ENCODE peak calls at places on chromosomes 11 and 22, in six cellular contexts. One of them, this sample, is unnamed.

GRCh38 chr11:96235725-96236124 is 107.3 kb downstream of the MAML2 start:
- DNase-seq in GM12891: no peak
- DNase-seq in K562: no peak
- DNase-seq in H1: no peak
- DNase-seq in GM12878: no peak
- DNase-seq in HepG2: no peak
- DNase-seq in this sample: no peak

GRCh38 chr11:113396693-113397092 is 9.1 kb downstream of the ANKK1 start:
- DNase-seq in GM12891: no peak
- DNase-seq in K562: no peak
- DNase-seq in H1: no peak
- DNase-seq in GM12878: no peak
- DNase-seq in HepG2: no peak
- DNase-seq in this sample: no peak

GRCh38 chr11:128909438-128910125 is 18.4 kb downstream of the KCNJ5 start:
- DNase-seq in GM12891: no peak
- DNase-seq in K562: no peak
- DNase-seq in H1: no peak
- DNase-seq in GM12878: no peak
- DNase-seq in HepG2: no peak
- DNase-seq in this sample: no peak

GRCh38 chr11:36953986-36954385 is 355.9 kb upstream of the RAG2 start:
- DNase-seq in GM12891: no peak
- DNase-seq in K562: no peak
- DNase-seq in H1: no peak
- DNase-seq in GM12878: no peak
- DNase-seq in HepG2: no peak
- DNase-seq in this sample: no peak

GRCh38 chr11:16912607-16913006 is 101.6 kb downstream of the PLEKHA7 start:
- DNase-seq in GM12891: no peak
- DNase-seq in K562: no peak
- DNase-seq in H1: no peak
- DNase-seq in GM12878: no peak
- DNase-seq in HepG2: no peak
- DNase-seq in this sample: no peak

GRCh38 chr11:113329725-113330124 is 15.3 kb downstream of the TTC12 start:
- DNase-seq in GM12891: no peak
- DNase-seq in K562: no peak
- DNase-seq in H1: no peak
- DNase-seq in GM12878: no peak
- DNase-seq in HepG2: no peak
- DNase-seq in this sample: no peak

GRCh38 chr11:44260081-44260480 is 49.9 kb downstream of the ALX4 start:
- DNase-seq in GM12891: no peak
- DNase-seq in K562: no peak
- DNase-seq in H1: no peak
- DNase-seq in GM12878: no peak
- DNase-seq in HepG2: no peak
- DNase-seq in this sample: no peak

GRCh38 chr11:67439321-67440228 is 2.1 kb upstream of the PTPRCAP start:
- DNase-seq in GM12891: no peak
- DNase-seq in K562: no peak
- DNase-seq in H1: no peak
- DNase-seq in GM12878: no peak
- DNase-seq in HepG2: peak; percentile 19
- DNase-seq in this sample: no peak

GRCh38 chr11:133762538-133762937 is 82.8 kb downstream of the SPATA19 start:
- DNase-seq in GM12891: no peak
- DNase-seq in K562: no peak
- DNase-seq in H1: no peak
- DNase-seq in GM12878: no peak
- DNase-seq in HepG2: no peak
- DNase-seq in this sample: no peak

GRCh38 chr11:6321356-6321755 is 1.1 kb upstream of the CAVIN3 start:
- DNase-seq in GM12891: no peak
- DNase-seq in K562: no peak
- DNase-seq in H1: no peak
- DNase-seq in GM12878: no peak
- DNase-seq in HepG2: no peak
- DNase-seq in this sample: no peak

GRCh38 chr11:70819022-70819421 is 420.7 kb downstream of the CTTN start:
- DNase-seq in GM12891: no peak
- DNase-seq in K562: no peak
- DNase-seq in H1: no peak
- DNase-seq in GM12878: no peak
- DNase-seq in HepG2: no peak
- DNase-seq in this sample: no peak

GRCh38 chr22:46043816-46044717 is 67.1 kb upstream of the WNT7B start:
- DNase-seq in GM12891: no peak
- DNase-seq in K562: no peak
- DNase-seq in H1: no peak
- DNase-seq in GM12878: no peak
- DNase-seq in HepG2: no peak
- DNase-seq in this sample: no peak

GRCh38 chr11:44047931-44048431 is at the start of gene ACCSL:
- DNase-seq in GM12891: no peak
- DNase-seq in K562: peak; percentile 18
- DNase-seq in H1: no peak
- DNase-seq in GM12878: no peak
- DNase-seq in HepG2: no peak
- DNase-seq in this sample: no peak

GRCh38 chr11:19110290-19110689 is 6.7 kb upstream of the ZDHHC13 start:
- DNase-seq in GM12891: no peak
- DNase-seq in K562: no peak
- DNase-seq in H1: no peak
- DNase-seq in GM12878: no peak
- DNase-seq in HepG2: no peak
- DNase-seq in this sample: no peak

GRCh38 chr11:93529707-93530467 is 13.3 kb downstream of the SMCO4 start:
- DNase-seq in GM12891: no peak
- DNase-seq in K562: no peak
- DNase-seq in H1: no peak
- DNase-seq in GM12878: no peak
- DNase-seq in HepG2: peak; percentile 74
- DNase-seq in this sample: no peak

DNA sequence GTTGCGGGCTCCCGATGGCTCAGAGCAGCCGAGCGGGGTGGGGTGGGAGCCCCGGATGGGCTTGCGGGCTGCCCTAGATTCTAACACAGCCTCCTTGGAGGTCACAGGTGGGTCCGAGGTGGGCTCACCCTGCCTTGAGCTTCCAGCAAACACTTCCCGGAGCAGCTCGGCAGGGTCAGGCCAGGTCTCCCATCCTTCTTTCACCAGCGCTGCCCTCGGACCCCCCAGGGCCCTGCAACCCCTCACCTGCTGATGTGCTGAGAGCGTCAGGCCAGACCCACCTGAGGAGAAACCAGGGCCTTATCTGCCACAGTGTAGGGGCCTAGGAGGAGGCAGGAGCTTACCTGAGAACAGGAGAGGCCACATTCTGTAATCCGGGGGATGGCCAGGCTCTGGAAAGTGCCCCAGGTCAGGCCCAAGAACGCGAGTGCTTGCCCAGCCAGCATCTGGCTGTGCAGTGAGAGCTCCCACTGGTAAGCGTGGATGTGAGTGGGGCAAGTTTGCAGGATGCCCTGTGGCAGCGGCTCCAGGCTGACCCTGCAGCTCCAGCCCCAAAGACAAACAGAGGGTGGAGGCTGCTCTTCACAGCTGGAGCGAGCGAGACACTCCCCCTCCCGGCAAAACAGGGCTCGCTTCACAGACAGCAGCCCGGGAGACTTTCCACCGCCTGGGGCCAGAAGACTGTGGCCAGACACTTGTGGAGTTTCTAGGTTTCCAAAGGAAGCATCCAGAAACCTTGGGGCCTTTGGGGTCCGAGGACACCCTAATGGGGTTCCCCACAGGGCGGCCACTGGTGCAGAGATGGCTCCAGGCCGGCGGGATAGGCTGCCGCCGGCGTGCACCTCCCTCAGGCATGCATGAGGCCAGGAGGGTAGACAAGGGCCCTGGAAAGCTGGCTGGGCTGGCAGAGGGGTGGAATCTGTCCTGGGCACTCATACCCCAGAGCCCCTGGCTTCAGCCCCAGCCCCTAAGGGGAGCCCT is at the start of gene IL17REL:
- DNase-seq in GM12891: peak; percentile 25
- DNase-seq in K562: peak; percentile 44
- DNase-seq in H1: no peak
- DNase-seq in GM12878: no peak
- DNase-seq in HepG2: no peak
- DNase-seq in this sample: no peak
- TF ChIP-seq TAF1 in GM12891: no peak
- TF ChIP-seq TAF1 in K562: no peak
- TF ChIP-seq TAF1 in H1: no peak
- TF ChIP-seq TAF1 in GM12878: no peak
- TF ChIP-seq TAF1 in HepG2: no peak
- TF ChIP-seq TAF1 in this sample: no peak

DNA sequence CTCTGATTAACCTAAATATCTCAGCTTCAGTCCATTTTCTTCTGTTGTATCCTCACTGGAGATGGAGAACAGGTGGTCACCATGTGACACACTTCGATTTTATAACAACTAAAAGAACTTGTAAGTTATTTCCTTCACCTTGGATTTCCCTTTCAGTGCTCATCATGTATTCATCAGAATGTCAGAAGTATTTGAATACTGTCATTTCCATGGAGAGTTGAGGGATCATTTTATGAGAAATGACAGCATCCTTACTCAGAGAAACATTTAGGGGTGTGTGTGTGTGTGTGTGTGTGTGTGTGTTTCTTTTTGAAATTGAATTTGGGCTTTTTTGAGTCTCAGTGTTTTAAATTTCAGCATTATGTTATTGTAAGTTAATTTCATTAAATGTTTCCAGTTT is 205.8 kb downstream of the ARHGAP42 start:
- DNase-seq in GM12891: no peak
- DNase-seq in K562: no peak
- DNase-seq in H1: no peak
- DNase-seq in GM12878: no peak
- DNase-seq in HepG2: no peak
- DNase-seq in this sample: no peak
- TF ChIP-seq POLR2AphosphoS5 in GM12891: no peak
- TF ChIP-seq POLR2AphosphoS5 in K562: no peak
- TF ChIP-seq POLR2AphosphoS5 in H1: no peak
- TF ChIP-seq POLR2AphosphoS5 in GM12878: no peak
- TF ChIP-seq POLR2AphosphoS5 in HepG2: no peak
- TF ChIP-seq POLR2AphosphoS5 in this sample: no peak

DNA sequence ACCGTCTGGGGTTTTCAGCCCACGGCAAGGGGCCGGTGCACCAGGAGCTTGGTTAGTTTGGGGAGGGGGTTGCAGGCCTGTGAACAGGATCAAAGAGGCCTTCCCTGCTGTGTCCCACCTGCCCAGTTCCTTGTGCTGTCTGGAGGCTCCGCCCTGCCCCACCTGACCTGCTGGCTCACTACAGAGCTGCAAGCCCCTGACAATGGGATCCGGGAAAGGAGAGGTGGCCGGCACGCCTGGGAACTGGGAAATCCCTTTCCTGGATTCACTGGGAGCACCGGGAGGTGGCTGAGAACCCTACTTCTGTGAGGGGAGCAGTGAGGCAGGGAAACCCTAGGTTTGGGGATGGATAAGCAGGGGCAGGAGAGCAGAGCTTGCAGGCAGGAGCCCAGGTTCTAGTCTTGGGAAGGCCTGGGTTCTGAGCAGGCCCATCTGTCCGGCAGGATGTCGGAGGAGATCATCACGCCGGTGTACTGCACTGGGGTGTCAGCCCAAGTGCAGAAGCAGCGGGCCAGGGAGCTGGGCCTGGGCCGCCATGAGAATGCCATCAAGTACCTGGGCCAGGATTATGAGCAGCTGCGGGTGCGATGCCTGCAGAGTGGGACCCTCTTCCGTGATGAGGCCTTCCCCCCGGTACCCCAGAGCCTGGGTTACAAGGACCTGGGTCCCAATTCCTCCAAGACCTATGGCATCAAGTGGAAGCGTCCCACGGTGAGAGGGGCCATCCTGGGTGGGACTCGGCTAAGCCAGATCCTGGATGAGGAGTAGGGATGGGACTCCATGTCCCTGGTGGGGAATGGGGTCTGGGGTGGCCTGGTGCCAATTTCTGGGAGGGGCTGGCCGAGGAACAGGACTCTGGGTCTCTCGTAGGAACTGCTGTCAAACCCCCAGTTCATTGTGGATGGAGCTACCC is 786 bp downstream of the CAPN1 start:
- DNase-seq in GM12891: peak; percentile 42
- DNase-seq in K562: no peak
- DNase-seq in H1: no peak
- DNase-seq in GM12878: no peak
- DNase-seq in HepG2: peak; percentile 34
- DNase-seq in this sample: no peak
- TF ChIP-seq POLR2A in GM12891: no peak
- TF ChIP-seq POLR2A in K562: no peak
- TF ChIP-seq POLR2A in H1: peak; percentile 60
- TF ChIP-seq POLR2A in GM12878: no peak
- TF ChIP-seq POLR2A in HepG2: no peak
- TF ChIP-seq POLR2A in this sample: no peak

GRCh38 chr11:3111919-3112690 is 53.0 kb downstream of the OSBPL5 start:
- DNase-seq in GM12891: no peak
- DNase-seq in K562: no peak
- DNase-seq in H1: no peak
- DNase-seq in GM12878: no peak
- DNase-seq in HepG2: no peak
- DNase-seq in this sample: no peak

GRCh38 chr11:3108183-3108721 is 51.0 kb upstream of the CARS1 start:
- DNase-seq in GM12891: no peak
- DNase-seq in K562: no peak
- DNase-seq in H1: no peak
- DNase-seq in GM12878: no peak
- DNase-seq in HepG2: no peak
- DNase-seq in this sample: no peak

GRCh38 chr11:3107608-3108182 is 50.5 kb upstream of the CARS1 start:
- DNase-seq in GM12891: no peak
- DNase-seq in K562: no peak
- DNase-seq in H1: no peak
- DNase-seq in GM12878: no peak
- DNase-seq in HepG2: no peak
- DNase-seq in this sample: no peak

GRCh38 chr11:3109434-3109833 is 52.2 kb upstream of the CARS1 start:
- DNase-seq in GM12891: no peak
- DNase-seq in K562: no peak
- DNase-seq in H1: no peak
- DNase-seq in GM12878: no peak
- DNase-seq in HepG2: no peak
- DNase-seq in this sample: no peak

DNA sequence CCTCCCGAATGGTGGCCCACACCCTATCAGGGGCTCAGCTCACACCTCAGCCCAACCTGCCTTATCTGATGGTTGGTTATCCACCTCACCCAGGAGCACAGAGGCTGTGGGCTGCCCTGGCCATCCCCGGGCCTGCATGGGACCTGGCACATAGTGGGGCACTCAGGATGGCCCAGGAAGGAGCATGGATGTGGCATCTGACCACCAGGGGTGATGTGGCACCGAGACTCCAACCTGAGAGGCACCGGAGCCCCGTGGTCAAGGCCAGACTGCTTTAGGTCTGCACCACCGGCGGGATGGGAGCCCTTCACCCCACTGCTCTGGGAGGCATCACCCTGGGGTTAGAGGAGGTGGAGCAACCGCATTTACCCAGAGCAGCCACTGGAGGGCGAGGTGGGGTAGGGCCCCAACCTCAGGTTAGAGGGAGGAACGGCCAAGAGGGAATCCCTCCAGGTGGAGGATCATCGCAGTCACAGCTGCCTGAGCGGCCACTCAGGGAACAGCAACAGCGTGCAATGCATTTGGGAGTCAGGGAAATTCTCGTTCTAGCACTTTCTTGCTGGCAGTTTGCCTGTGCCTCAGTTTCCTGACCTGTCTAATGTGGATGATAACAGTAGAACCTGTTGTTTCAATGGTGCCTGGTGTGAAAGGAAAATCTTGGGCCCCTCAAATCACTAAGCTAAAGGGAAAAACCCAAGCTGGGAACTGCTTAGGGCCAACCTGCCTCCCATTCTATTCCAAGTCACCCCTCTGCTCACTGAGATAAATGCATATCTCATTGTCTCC is 52.9 kb upstream of the CARS1 start:
- DNase-seq in GM12891: peak; percentile 77
- DNase-seq in K562: peak; percentile 91
- DNase-seq in H1: peak; percentile 43
- DNase-seq in GM12878: no peak
- DNase-seq in HepG2: peak; percentile 15
- DNase-seq in this sample: peak; percentile 64
- TF ChIP-seq TAF1 in GM12891: no peak
- TF ChIP-seq TAF1 in K562: no peak
- TF ChIP-seq TAF1 in H1: no peak
- TF ChIP-seq TAF1 in GM12878: no peak
- TF ChIP-seq TAF1 in HepG2: no peak
- TF ChIP-seq TAF1 in this sample: no peak